ENCODE peak calls at places on chromosomes 16 and 17, in ten cellular contexts. One of them, this sample, is unnamed.

GRCh38 chr16:49513040-49513439 is 139.4 kb downstream of the C16orf78 start:
- DNase-seq in ovary: no peak
- DNase-seq in NB4: peak
- DNase-seq in tibial nerve: no peak
- DNase-seq in A549: peak
- DNase-seq in transverse colon: no peak
- DNase-seq in lower leg skin: no peak
- DNase-seq in prostate gland: no peak
- DNase-seq in uterus: no peak
- DNase-seq in sigmoid colon: no peak
- DNase-seq in this sample: no peak

GRCh38 chr17:74008196-74008595 is 195.3 kb upstream of the RPL38 start:
- DNase-seq in lower leg skin: no peak
- DNase-seq in NB4: peak
- DNase-seq in tibial nerve: no peak
- DNase-seq in sigmoid colon: no peak
- DNase-seq in prostate gland: no peak
- DNase-seq in transverse colon: peak
- DNase-seq in ovary: no peak
- DNase-seq in A549: peak
- DNase-seq in uterus: no peak
- DNase-seq in this sample: no peak

GRCh38 chr17:57482657-57483056 is 226.3 kb downstream of the MSI2 start:
- DNase-seq in prostate gland: no peak
- DNase-seq in uterus: no peak
- DNase-seq in NB4: no peak
- DNase-seq in A549: no peak
- DNase-seq in ovary: no peak
- DNase-seq in transverse colon: no peak
- DNase-seq in lower leg skin: no peak
- DNase-seq in sigmoid colon: no peak
- DNase-seq in tibial nerve: no peak
- DNase-seq in this sample: no peak

GRCh38 chr17:15892679-15893332 is 52.1 kb upstream of the ADORA2B start:
- DNase-seq in sigmoid colon: no peak
- DNase-seq in A549: no peak
- DNase-seq in lower leg skin: peak
- DNase-seq in ovary: no peak
- DNase-seq in prostate gland: peak
- DNase-seq in uterus: no peak
- DNase-seq in tibial nerve: no peak
- DNase-seq in transverse colon: no peak
- DNase-seq in NB4: no peak
- DNase-seq in this sample: no peak

GRCh38 chr16:65884018-65884417 is 482.5 kb upstream of the CDH5 start:
- DNase-seq in uterus: no peak
- DNase-seq in prostate gland: no peak
- DNase-seq in NB4: no peak
- DNase-seq in lower leg skin: no peak
- DNase-seq in tibial nerve: no peak
- DNase-seq in sigmoid colon: no peak
- DNase-seq in ovary: no peak
- DNase-seq in transverse colon: no peak
- DNase-seq in A549: no peak
- DNase-seq in this sample: no peak

GRCh38 chr16:62033065-62033464 is 3.2 kb downstream of the CDH8 start:
- DNase-seq in sigmoid colon: no peak
- DNase-seq in tibial nerve: no peak
- DNase-seq in ovary: no peak
- DNase-seq in transverse colon: no peak
- DNase-seq in uterus: no peak
- DNase-seq in NB4: no peak
- DNase-seq in prostate gland: no peak
- DNase-seq in A549: no peak
- DNase-seq in lower leg skin: no peak
- DNase-seq in this sample: no peak

GRCh38 chr17:19418312-19418992 is 7.4 kb downstream of the RNF112 start:
- DNase-seq in ovary: no peak
- DNase-seq in lower leg skin: no peak
- DNase-seq in transverse colon: no peak
- DNase-seq in tibial nerve: peak
- DNase-seq in NB4: peak
- DNase-seq in uterus: no peak
- DNase-seq in A549: no peak
- DNase-seq in sigmoid colon: no peak
- DNase-seq in prostate gland: no peak
- DNase-seq in this sample: no peak

GRCh38 chr17:142102-142661 is 4.8 kb downstream of the SCGB1C2 start:
- DNase-seq in ovary: peak
- DNase-seq in A549: peak
- DNase-seq in prostate gland: peak
- DNase-seq in NB4: peak
- DNase-seq in sigmoid colon: peak
- DNase-seq in tibial nerve: peak
- DNase-seq in lower leg skin: peak
- DNase-seq in uterus: peak
- DNase-seq in transverse colon: no peak
- DNase-seq in this sample: no peak

GRCh38 chr17:48995332-48995870 is 1.8 kb upstream of the IGF2BP1 start:
- DNase-seq in tibial nerve: no peak
- DNase-seq in transverse colon: no peak
- DNase-seq in sigmoid colon: no peak
- DNase-seq in uterus: no peak
- DNase-seq in lower leg skin: peak
- DNase-seq in NB4: peak
- DNase-seq in prostate gland: no peak
- DNase-seq in A549: no peak
- DNase-seq in ovary: no peak
- DNase-seq in this sample: no peak

GRCh38 chr17:72079700-72080099 is 41.1 kb upstream of the SOX9 start:
- DNase-seq in sigmoid colon: no peak
- DNase-seq in prostate gland: peak
- DNase-seq in lower leg skin: no peak
- DNase-seq in tibial nerve: no peak
- DNase-seq in ovary: no peak
- DNase-seq in A549: no peak
- DNase-seq in transverse colon: no peak
- DNase-seq in uterus: no peak
- DNase-seq in NB4: no peak
- DNase-seq in this sample: no peak

GRCh38 chr16:2455081-2455845 is 4.6 kb upstream of the TEDC2 start:
- DNase-seq in tibial nerve: no peak
- DNase-seq in ovary: no peak
- DNase-seq in lower leg skin: no peak
- DNase-seq in prostate gland: no peak
- DNase-seq in A549: no peak
- DNase-seq in uterus: no peak
- DNase-seq in transverse colon: no peak
- DNase-seq in sigmoid colon: no peak
- DNase-seq in NB4: no peak
- DNase-seq in this sample: no peak

GRCh38 chr16:678209-678857 is 1.9 kb upstream of the STUB1 start:
- DNase-seq in tibial nerve: no peak
- DNase-seq in ovary: no peak
- DNase-seq in A549: no peak
- DNase-seq in prostate gland: no peak
- DNase-seq in lower leg skin: no peak
- DNase-seq in NB4: no peak
- DNase-seq in transverse colon: no peak
- DNase-seq in sigmoid colon: no peak
- DNase-seq in uterus: no peak
- DNase-seq in this sample: no peak

GRCh38 chr16:10980811-10981210 is 36.4 kb downstream of the CLEC16A start:
- DNase-seq in ovary: no peak
- DNase-seq in transverse colon: no peak
- DNase-seq in A549: no peak
- DNase-seq in NB4: no peak
- DNase-seq in sigmoid colon: no peak
- DNase-seq in uterus: no peak
- DNase-seq in tibial nerve: no peak
- DNase-seq in prostate gland: no peak
- DNase-seq in lower leg skin: no peak
- DNase-seq in this sample: no peak

GRCh38 chr17:7438050-7438614 is 1.2 kb upstream of the FGF11 start:
- DNase-seq in sigmoid colon: no peak
- DNase-seq in ovary: peak
- DNase-seq in uterus: peak
- DNase-seq in lower leg skin: no peak
- DNase-seq in transverse colon: peak
- DNase-seq in tibial nerve: peak
- DNase-seq in A549: no peak
- DNase-seq in NB4: peak
- DNase-seq in prostate gland: peak
- DNase-seq in this sample: peak

GRCh38 chr16:19861069-19861468 is 23.6 kb downstream of the GPRC5B start:
- DNase-seq in ovary: no peak
- DNase-seq in NB4: no peak
- DNase-seq in tibial nerve: no peak
- DNase-seq in prostate gland: no peak
- DNase-seq in A549: no peak
- DNase-seq in transverse colon: no peak
- DNase-seq in uterus: no peak
- DNase-seq in lower leg skin: no peak
- DNase-seq in sigmoid colon: no peak
- DNase-seq in this sample: no peak

GRCh38 chr17:2709173-2709661 is 2.3 kb downstream of the CLUH start:
- DNase-seq in NB4: peak
- DNase-seq in transverse colon: peak
- DNase-seq in prostate gland: peak
- DNase-seq in ovary: no peak
- DNase-seq in tibial nerve: no peak
- DNase-seq in A549: no peak
- DNase-seq in uterus: no peak
- DNase-seq in lower leg skin: peak
- DNase-seq in sigmoid colon: peak
- DNase-seq in this sample: peak
- H3K4me3 ChIP-seq in NB4: peak
- H3K4me3 ChIP-seq in transverse colon: peak
- H3K4me3 ChIP-seq in prostate gland: no peak
- H3K4me3 ChIP-seq in ovary: no peak
- H3K4me3 ChIP-seq in tibial nerve: no peak
- H3K4me3 ChIP-seq in A549: peak
- H3K4me3 ChIP-seq in uterus: no peak
- H3K4me3 ChIP-seq in lower leg skin: no peak
- H3K4me3 ChIP-seq in sigmoid colon: no peak
- H3K4me3 ChIP-seq in this sample: no peak

GRCh38 chr16:30602595-30603277 is 7.5 kb downstream of the ZNF689 start:
- DNase-seq in sigmoid colon: no peak
- DNase-seq in prostate gland: no peak
- DNase-seq in ovary: no peak
- DNase-seq in NB4: no peak
- DNase-seq in transverse colon: no peak
- DNase-seq in tibial nerve: no peak
- DNase-seq in uterus: no peak
- DNase-seq in lower leg skin: no peak
- DNase-seq in A549: no peak
- DNase-seq in this sample: peak
- TF ChIP-seq POLR2A in sigmoid colon: no peak
- TF ChIP-seq POLR2A in prostate gland: no peak
- TF ChIP-seq POLR2A in ovary: no peak
- TF ChIP-seq POLR2A in NB4: no peak
- TF ChIP-seq POLR2A in transverse colon: no peak
- TF ChIP-seq POLR2A in tibial nerve: no peak
- TF ChIP-seq POLR2A in uterus: no peak
- TF ChIP-seq POLR2A in lower leg skin: no peak
- TF ChIP-seq POLR2A in A549: no peak
- TF ChIP-seq POLR2A in this sample: no peak

DNA sequence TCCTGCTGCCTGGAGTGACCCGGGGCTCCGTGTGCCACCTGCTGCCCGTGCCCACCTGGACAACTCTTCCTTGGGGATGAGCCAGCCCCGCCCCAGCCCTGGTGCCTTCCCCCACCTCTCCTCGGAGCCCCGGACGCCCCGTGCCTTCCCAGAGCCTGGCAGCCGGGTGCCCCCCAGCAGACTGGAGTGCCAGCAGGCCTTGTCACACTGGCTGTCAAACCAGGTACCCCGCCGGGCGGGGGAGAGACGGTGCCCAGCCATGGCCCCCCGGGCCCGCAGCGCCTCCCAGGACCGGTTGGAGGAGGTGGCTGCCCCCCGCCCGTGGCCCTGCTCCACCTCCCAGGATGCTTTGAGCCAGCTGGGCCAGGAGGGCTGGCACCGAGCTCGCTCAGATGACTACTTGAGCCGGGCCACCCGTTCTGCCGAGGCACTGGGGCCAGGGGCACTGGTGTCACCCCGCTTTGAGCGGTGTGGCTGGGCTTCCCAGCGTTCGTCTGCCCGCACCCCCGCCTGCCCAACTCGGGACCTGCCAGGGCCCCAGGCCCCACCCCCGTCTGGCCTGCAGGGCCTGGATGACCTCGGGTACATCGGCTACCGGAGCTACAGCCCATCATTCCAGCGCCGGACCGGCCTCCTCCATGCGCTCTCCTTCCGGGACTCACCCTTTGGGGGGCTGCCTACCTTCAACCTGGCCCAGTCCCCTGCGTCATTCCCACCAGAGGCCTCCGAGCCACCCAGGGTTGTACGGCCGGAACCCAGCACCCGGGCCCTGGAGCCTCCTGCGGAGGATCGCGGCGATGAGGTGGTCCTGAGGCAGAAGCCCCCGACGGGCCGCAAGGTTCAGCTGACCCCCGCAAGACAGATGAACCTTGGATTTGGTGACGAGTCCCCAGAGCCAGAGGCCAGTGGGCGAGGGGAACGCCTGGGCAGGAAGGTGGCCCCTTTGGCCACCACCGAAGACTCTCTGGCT is 38.4 kb downstream of the ARHGAP23 start:
- DNase-seq in ovary: no peak
- DNase-seq in A549: no peak
- DNase-seq in NB4: no peak
- DNase-seq in lower leg skin: no peak
- DNase-seq in tibial nerve: no peak
- DNase-seq in sigmoid colon: no peak
- DNase-seq in prostate gland: no peak
- DNase-seq in transverse colon: no peak
- DNase-seq in uterus: no peak
- DNase-seq in this sample: no peak
- H3K4me3 ChIP-seq in ovary: peak
- H3K4me3 ChIP-seq in A549: no peak
- H3K4me3 ChIP-seq in NB4: no peak
- H3K4me3 ChIP-seq in lower leg skin: peak
- H3K4me3 ChIP-seq in tibial nerve: no peak
- H3K4me3 ChIP-seq in sigmoid colon: no peak
- H3K4me3 ChIP-seq in prostate gland: no peak
- H3K4me3 ChIP-seq in transverse colon: peak
- H3K4me3 ChIP-seq in uterus: peak
- H3K4me3 ChIP-seq in this sample: no peak

DNA sequence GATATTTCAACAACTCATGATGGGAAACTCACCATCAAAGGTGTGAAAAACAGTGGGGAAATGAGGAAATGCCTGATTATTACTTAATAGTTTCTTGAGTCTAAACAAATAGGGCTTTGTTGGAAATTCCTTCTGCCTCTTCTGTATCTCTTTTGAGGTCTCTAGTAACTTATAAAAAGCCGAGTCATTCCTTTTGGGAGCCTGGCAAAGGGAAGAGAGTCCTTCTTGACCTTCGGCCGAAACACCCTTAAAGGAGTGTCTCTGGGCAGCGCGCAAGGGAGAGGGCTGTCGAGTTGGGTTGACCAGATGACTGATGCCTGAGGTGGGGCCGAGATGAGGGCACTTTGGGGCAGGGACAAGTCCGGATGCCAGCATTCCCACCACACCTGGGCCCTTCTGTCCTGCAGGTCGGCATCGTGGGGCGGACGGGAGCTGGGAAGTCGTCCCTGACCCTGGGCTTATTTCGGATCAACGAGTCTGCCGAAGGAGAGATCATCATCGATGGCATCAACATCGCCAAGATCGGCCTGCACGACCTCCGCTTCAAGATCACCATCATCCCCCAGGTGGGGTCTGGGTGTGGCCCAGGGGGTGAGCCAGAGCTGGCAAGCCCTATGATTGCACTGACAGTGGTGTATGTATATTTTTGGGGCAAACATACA is 89.2 kb downstream of the ABCC6 start:
- DNase-seq in transverse colon: no peak
- DNase-seq in lower leg skin: no peak
- DNase-seq in sigmoid colon: no peak
- DNase-seq in uterus: no peak
- DNase-seq in NB4: no peak
- DNase-seq in prostate gland: no peak
- DNase-seq in A549: no peak
- DNase-seq in ovary: no peak
- DNase-seq in tibial nerve: no peak
- DNase-seq in this sample: no peak
- TF ChIP-seq POLR2A in transverse colon: no peak
- TF ChIP-seq POLR2A in lower leg skin: no peak
- TF ChIP-seq POLR2A in sigmoid colon: no peak
- TF ChIP-seq POLR2A in uterus: no peak
- TF ChIP-seq POLR2A in NB4: no peak
- TF ChIP-seq POLR2A in prostate gland: no peak
- TF ChIP-seq POLR2A in A549: no peak
- TF ChIP-seq POLR2A in ovary: no peak
- TF ChIP-seq POLR2A in tibial nerve: no peak
- TF ChIP-seq POLR2A in this sample: no peak

This sample was measured in adrenal gland.